ENCODE peak calls at places on chromosomes 16 and 17, in ten cellular contexts. One of them, this sample, is unnamed.

GRCh38 chr16:70661534-70661917 is 15.2 kb downstream of the IL34 start:
- DNase-seq in foreskin fibroblast: no peak
- DNase-seq in AG10803: no peak
- DNase-seq in heart right ventricle: no peak
- DNase-seq in cardiac muscle cell: no peak
- DNase-seq in cardiac fibroblast: no peak
- DNase-seq in lower lobe of right lung: no peak
- DNase-seq in HCT116: no peak
- DNase-seq in dorsolateral prefrontal cortex: no peak
- DNase-seq in neural progenitor cell: no peak
- DNase-seq in this sample: no peak

GRCh38 chr17:4808378-4808767 is 1.4 kb downstream of the PLD2 start:
- DNase-seq in foreskin fibroblast: no peak
- DNase-seq in AG10803: no peak
- DNase-seq in heart right ventricle: peak; percentile 74
- DNase-seq in cardiac muscle cell: peak; percentile 11
- DNase-seq in cardiac fibroblast: peak; percentile 63
- DNase-seq in lower lobe of right lung: no peak
- DNase-seq in HCT116: no peak
- DNase-seq in dorsolateral prefrontal cortex: peak; percentile 58
- DNase-seq in neural progenitor cell: no peak
- DNase-seq in this sample: no peak

GRCh38 chr16:67694611-67695010 is 24.5 kb downstream of the GFOD2 start:
- DNase-seq in foreskin fibroblast: no peak
- DNase-seq in AG10803: no peak
- DNase-seq in heart right ventricle: no peak
- DNase-seq in cardiac muscle cell: no peak
- DNase-seq in cardiac fibroblast: no peak
- DNase-seq in lower lobe of right lung: no peak
- DNase-seq in HCT116: no peak
- DNase-seq in dorsolateral prefrontal cortex: no peak
- DNase-seq in neural progenitor cell: no peak
- DNase-seq in this sample: no peak

GRCh38 chr16:48271728-48272127 is 24.4 kb upstream of the ABCC11 start:
- DNase-seq in foreskin fibroblast: no peak
- DNase-seq in AG10803: peak; percentile 18
- DNase-seq in heart right ventricle: no peak
- DNase-seq in cardiac muscle cell: no peak
- DNase-seq in cardiac fibroblast: peak; percentile 25
- DNase-seq in lower lobe of right lung: no peak
- DNase-seq in HCT116: no peak
- DNase-seq in dorsolateral prefrontal cortex: no peak
- DNase-seq in neural progenitor cell: no peak
- DNase-seq in this sample: no peak

GRCh38 chr16:75296606-75297005 is 45.2 kb upstream of the BCAR1 start:
- DNase-seq in foreskin fibroblast: no peak
- DNase-seq in AG10803: peak; percentile 53
- DNase-seq in heart right ventricle: peak; percentile 85
- DNase-seq in cardiac muscle cell: peak; percentile 70
- DNase-seq in cardiac fibroblast: peak; percentile 70
- DNase-seq in lower lobe of right lung: no peak
- DNase-seq in HCT116: no peak
- DNase-seq in dorsolateral prefrontal cortex: peak; percentile 46
- DNase-seq in neural progenitor cell: no peak
- DNase-seq in this sample: peak; percentile 61

GRCh38 chr16:61579195-61579594 is 457.0 kb downstream of the CDH8 start:
- DNase-seq in foreskin fibroblast: no peak
- DNase-seq in AG10803: no peak
- DNase-seq in heart right ventricle: no peak
- DNase-seq in cardiac muscle cell: no peak
- DNase-seq in cardiac fibroblast: no peak
- DNase-seq in lower lobe of right lung: no peak
- DNase-seq in HCT116: no peak
- DNase-seq in dorsolateral prefrontal cortex: no peak
- DNase-seq in neural progenitor cell: no peak
- DNase-seq in this sample: no peak

GRCh38 chr16:89746043-89746442 is 24.7 kb downstream of the ZNF276 start:
- DNase-seq in foreskin fibroblast: no peak
- DNase-seq in AG10803: no peak
- DNase-seq in heart right ventricle: no peak
- DNase-seq in cardiac muscle cell: no peak
- DNase-seq in cardiac fibroblast: no peak
- DNase-seq in lower lobe of right lung: no peak
- DNase-seq in HCT116: no peak
- DNase-seq in dorsolateral prefrontal cortex: no peak
- DNase-seq in neural progenitor cell: no peak
- DNase-seq in this sample: no peak

GRCh38 chr16:66750279-66751134 is 902 bp downstream of the DYNC1LI2 start:
- DNase-seq in foreskin fibroblast: peak; percentile 7
- DNase-seq in AG10803: peak; percentile 6
- DNase-seq in heart right ventricle: no peak
- DNase-seq in cardiac muscle cell: peak; percentile 9
- DNase-seq in cardiac fibroblast: no peak
- DNase-seq in lower lobe of right lung: no peak
- DNase-seq in HCT116: no peak
- DNase-seq in dorsolateral prefrontal cortex: no peak
- DNase-seq in neural progenitor cell: no peak
- DNase-seq in this sample: no peak

GRCh38 chr16:48408688-48409087 is 23.5 kb upstream of the SIAH1 start:
- DNase-seq in foreskin fibroblast: no peak
- DNase-seq in AG10803: peak; percentile 71
- DNase-seq in heart right ventricle: peak; percentile 33
- DNase-seq in cardiac muscle cell: peak; percentile 89
- DNase-seq in cardiac fibroblast: peak; percentile 80
- DNase-seq in lower lobe of right lung: peak; percentile 57
- DNase-seq in HCT116: no peak
- DNase-seq in dorsolateral prefrontal cortex: no peak
- DNase-seq in neural progenitor cell: no peak
- DNase-seq in this sample: peak; percentile 57

GRCh38 chr16:57091990-57092785 is at the start of gene CPNE2:
- DNase-seq in foreskin fibroblast: peak; percentile 44
- DNase-seq in AG10803: peak; percentile 44
- DNase-seq in heart right ventricle: peak; percentile 66
- DNase-seq in cardiac muscle cell: peak; percentile 57
- DNase-seq in cardiac fibroblast: peak; percentile 56
- DNase-seq in lower lobe of right lung: peak; percentile 76
- DNase-seq in HCT116: no peak
- DNase-seq in dorsolateral prefrontal cortex: peak; percentile 39
- DNase-seq in neural progenitor cell: peak; percentile 83
- DNase-seq in this sample: peak; percentile 60

GRCh38 chr17:16875662-16876061 is 96.3 kb downstream of the TNFRSF13B start:
- DNase-seq in foreskin fibroblast: no peak
- DNase-seq in AG10803: no peak
- DNase-seq in heart right ventricle: no peak
- DNase-seq in cardiac muscle cell: peak; percentile 11
- DNase-seq in cardiac fibroblast: peak; percentile 7
- DNase-seq in lower lobe of right lung: no peak
- DNase-seq in HCT116: no peak
- DNase-seq in dorsolateral prefrontal cortex: no peak
- DNase-seq in neural progenitor cell: no peak
- DNase-seq in this sample: no peak

GRCh38 chr17:7842380-7842949 is 8.4 kb downstream of the KDM6B start:
- DNase-seq in foreskin fibroblast: peak; percentile 92
- DNase-seq in AG10803: peak; percentile 82
- DNase-seq in heart right ventricle: peak; percentile 81
- DNase-seq in cardiac muscle cell: peak; percentile 89
- DNase-seq in cardiac fibroblast: peak; percentile 88
- DNase-seq in lower lobe of right lung: peak; percentile 85
- DNase-seq in HCT116: no peak
- DNase-seq in dorsolateral prefrontal cortex: peak; percentile 54
- DNase-seq in neural progenitor cell: peak; percentile 45
- DNase-seq in this sample: peak; percentile 90

GRCh38 chr16:75458029-75458428 is 6.5 kb downstream of the TMEM170A start:
- DNase-seq in foreskin fibroblast: no peak
- DNase-seq in AG10803: no peak
- DNase-seq in heart right ventricle: no peak
- DNase-seq in cardiac muscle cell: no peak
- DNase-seq in cardiac fibroblast: no peak
- DNase-seq in lower lobe of right lung: no peak
- DNase-seq in HCT116: no peak
- DNase-seq in dorsolateral prefrontal cortex: no peak
- DNase-seq in neural progenitor cell: no peak
- DNase-seq in this sample: no peak

GRCh38 chr17:67520282-67520906 is 143.3 kb downstream of the PITPNC1 start:
- DNase-seq in foreskin fibroblast: peak; percentile 73
- DNase-seq in AG10803: peak; percentile 87
- DNase-seq in heart right ventricle: no peak
- DNase-seq in cardiac muscle cell: peak; percentile 60
- DNase-seq in cardiac fibroblast: peak; percentile 64
- DNase-seq in lower lobe of right lung: no peak
- DNase-seq in HCT116: no peak
- DNase-seq in dorsolateral prefrontal cortex: no peak
- DNase-seq in neural progenitor cell: no peak
- DNase-seq in this sample: peak; percentile 66

GRCh38 chr17:17547210-17547764 is 44.2 kb downstream of the PEMT start:
- DNase-seq in foreskin fibroblast: no peak
- DNase-seq in AG10803: no peak
- DNase-seq in heart right ventricle: no peak
- DNase-seq in cardiac muscle cell: no peak
- DNase-seq in cardiac fibroblast: no peak
- DNase-seq in lower lobe of right lung: no peak
- DNase-seq in HCT116: no peak
- DNase-seq in dorsolateral prefrontal cortex: no peak
- DNase-seq in neural progenitor cell: no peak
- DNase-seq in this sample: no peak

GRCh38 chr17:50908860-50909764 is 43.0 kb upstream of the TOB1 start:
- DNase-seq in foreskin fibroblast: no peak
- DNase-seq in AG10803: no peak
- DNase-seq in heart right ventricle: peak; percentile 62
- DNase-seq in cardiac muscle cell: no peak
- DNase-seq in cardiac fibroblast: no peak
- DNase-seq in lower lobe of right lung: peak; percentile 83
- DNase-seq in HCT116: no peak
- DNase-seq in dorsolateral prefrontal cortex: no peak
- DNase-seq in neural progenitor cell: peak; percentile 55
- DNase-seq in this sample: no peak
- TF ChIP-seq CTCF in foreskin fibroblast: no peak
- TF ChIP-seq CTCF in AG10803: no peak
- TF ChIP-seq CTCF in heart right ventricle: no peak
- TF ChIP-seq CTCF in cardiac muscle cell: no peak
- TF ChIP-seq CTCF in cardiac fibroblast: no peak
- TF ChIP-seq CTCF in lower lobe of right lung: no peak
- TF ChIP-seq CTCF in HCT116: no peak
- TF ChIP-seq CTCF in dorsolateral prefrontal cortex: no peak
- TF ChIP-seq CTCF in neural progenitor cell: no peak
- TF ChIP-seq CTCF in this sample: no peak

GRCh38 chr16:10877472-10877946 is 507 bp downstream of the CIITA start:
- DNase-seq in foreskin fibroblast: no peak
- DNase-seq in AG10803: no peak
- DNase-seq in heart right ventricle: no peak
- DNase-seq in cardiac muscle cell: no peak
- DNase-seq in cardiac fibroblast: no peak
- DNase-seq in lower lobe of right lung: no peak
- DNase-seq in HCT116: no peak
- DNase-seq in dorsolateral prefrontal cortex: no peak
- DNase-seq in neural progenitor cell: no peak
- DNase-seq in this sample: no peak

GRCh38 chr16:10878644-10879498 is 1.9 kb downstream of the CIITA start:
- DNase-seq in foreskin fibroblast: peak; percentile 21
- DNase-seq in AG10803: peak; percentile 31
- DNase-seq in heart right ventricle: no peak
- DNase-seq in cardiac muscle cell: peak; percentile 32
- DNase-seq in cardiac fibroblast: peak; percentile 32
- DNase-seq in lower lobe of right lung: peak; percentile 86
- DNase-seq in HCT116: no peak
- DNase-seq in dorsolateral prefrontal cortex: peak; percentile 18
- DNase-seq in neural progenitor cell: peak; percentile 24
- DNase-seq in this sample: peak; percentile 26

GRCh38 chr16:10876305-10876704 is 697 bp upstream of the CIITA start:
- DNase-seq in foreskin fibroblast: no peak
- DNase-seq in AG10803: no peak
- DNase-seq in heart right ventricle: no peak
- DNase-seq in cardiac muscle cell: no peak
- DNase-seq in cardiac fibroblast: no peak
- DNase-seq in lower lobe of right lung: no peak
- DNase-seq in HCT116: no peak
- DNase-seq in dorsolateral prefrontal cortex: no peak
- DNase-seq in neural progenitor cell: no peak
- DNase-seq in this sample: no peak

GRCh38 chr16:10878328-10878643 is 1.3 kb downstream of the CIITA start:
- DNase-seq in foreskin fibroblast: no peak
- DNase-seq in AG10803: no peak
- DNase-seq in heart right ventricle: no peak
- DNase-seq in cardiac muscle cell: no peak
- DNase-seq in cardiac fibroblast: no peak
- DNase-seq in lower lobe of right lung: no peak
- DNase-seq in HCT116: no peak
- DNase-seq in dorsolateral prefrontal cortex: no peak
- DNase-seq in neural progenitor cell: no peak
- DNase-seq in this sample: no peak

GRCh38 chr16:10876799-10877341 is at the start of gene CIITA:
- DNase-seq in foreskin fibroblast: peak; percentile 96
- DNase-seq in AG10803: peak; percentile 84
- DNase-seq in heart right ventricle: peak; percentile 73
- DNase-seq in cardiac muscle cell: peak; percentile 62
- DNase-seq in cardiac fibroblast: peak; percentile 64
- DNase-seq in lower lobe of right lung: peak; percentile 88
- DNase-seq in HCT116: peak; percentile 81
- DNase-seq in dorsolateral prefrontal cortex: peak; percentile 75
- DNase-seq in neural progenitor cell: no peak
- DNase-seq in this sample: peak; percentile 12
- H3K4me3 ChIP-seq in foreskin fibroblast: no peak within 1 kb of the TSS
- H3K4me3 ChIP-seq in AG10803: no peak within 1 kb of the TSS
- H3K4me3 ChIP-seq in heart right ventricle: peak within 1 kb of the TSS; percentile 76
- H3K4me3 ChIP-seq in cardiac muscle cell: no peak within 1 kb of the TSS
- H3K4me3 ChIP-seq in cardiac fibroblast: no peak within 1 kb of the TSS
- H3K4me3 ChIP-seq in lower lobe of right lung: peak within 1 kb of the TSS; percentile 73
- H3K4me3 ChIP-seq in HCT116: no peak within 1 kb of the TSS
- H3K4me3 ChIP-seq in dorsolateral prefrontal cortex: no peak within 1 kb of the TSS
- H3K4me3 ChIP-seq in neural progenitor cell: no peak within 1 kb of the TSS
- H3K4me3 ChIP-seq in this sample: no peak within 1 kb of the TSS

GRCh38 chr17:80308672-80309517 is 48.2 kb downstream of the RNF213 start:
- DNase-seq in foreskin fibroblast: no peak
- DNase-seq in AG10803: no peak
- DNase-seq in heart right ventricle: no peak
- DNase-seq in cardiac muscle cell: no peak
- DNase-seq in cardiac fibroblast: no peak
- DNase-seq in lower lobe of right lung: no peak
- DNase-seq in HCT116: no peak
- DNase-seq in dorsolateral prefrontal cortex: no peak
- DNase-seq in neural progenitor cell: no peak
- DNase-seq in this sample: peak; percentile 80
- TF ChIP-seq CTCF in foreskin fibroblast: no peak
- TF ChIP-seq CTCF in AG10803: no peak
- TF ChIP-seq CTCF in heart right ventricle: no peak
- TF ChIP-seq CTCF in cardiac muscle cell: no peak
- TF ChIP-seq CTCF in cardiac fibroblast: no peak
- TF ChIP-seq CTCF in lower lobe of right lung: no peak
- TF ChIP-seq CTCF in HCT116: no peak
- TF ChIP-seq CTCF in dorsolateral prefrontal cortex: no peak
- TF ChIP-seq CTCF in neural progenitor cell: no peak
- TF ChIP-seq CTCF in this sample: no peak

DNA sequence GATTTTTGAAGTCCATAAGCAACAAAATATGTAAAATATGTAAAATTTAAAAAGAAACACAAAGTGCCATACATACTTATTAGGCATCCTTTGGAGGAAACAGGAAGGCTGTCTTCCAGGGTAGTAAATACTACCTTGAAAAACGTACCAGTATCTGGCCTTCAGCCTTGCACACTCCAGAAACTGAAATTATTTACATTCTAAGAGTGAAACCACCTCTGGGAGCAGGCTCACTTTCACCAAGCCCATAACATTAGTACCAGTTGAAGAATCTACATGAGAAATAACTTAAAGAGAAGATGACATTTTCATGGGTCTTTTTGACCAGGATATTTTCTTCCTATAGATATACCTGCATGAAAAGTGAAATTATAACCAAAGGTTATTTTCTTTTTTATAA is 6.4 kb downstream of the KRTAP9-1 start:
- DNase-seq in foreskin fibroblast: no peak
- DNase-seq in AG10803: no peak
- DNase-seq in heart right ventricle: no peak
- DNase-seq in cardiac muscle cell: no peak
- DNase-seq in cardiac fibroblast: no peak
- DNase-seq in lower lobe of right lung: no peak
- DNase-seq in HCT116: no peak
- DNase-seq in dorsolateral prefrontal cortex: no peak
- DNase-seq in neural progenitor cell: no peak
- DNase-seq in this sample: no peak
- H3K4me3 ChIP-seq in foreskin fibroblast: no peak overlapping the region
- H3K4me3 ChIP-seq in AG10803: no peak overlapping the region
- H3K4me3 ChIP-seq in heart right ventricle: no peak overlapping the region
- H3K4me3 ChIP-seq in cardiac muscle cell: no peak overlapping the region
- H3K4me3 ChIP-seq in cardiac fibroblast: no peak overlapping the region
- H3K4me3 ChIP-seq in lower lobe of right lung: no peak overlapping the region
- H3K4me3 ChIP-seq in HCT116: no peak overlapping the region
- H3K4me3 ChIP-seq in dorsolateral prefrontal cortex: no peak overlapping the region
- H3K4me3 ChIP-seq in neural progenitor cell: no peak overlapping the region
- H3K4me3 ChIP-seq in this sample: no peak overlapping the region

This sample was measured in fibroblast of villous mesenchyme.